ENCODE peak calls at places on chromosomes 1 and 21, in five cellular contexts. Z is stomach, R is suprapubic skin, G is body of pancreas, T is A549. K is an unnamed sample.

GRCh38 chr1:232463226-232463625 is 166.7 kb downstream of the SIPA1L2 start:
- DNase-seq in R (no peak), T (no peak), Z (no peak), G (no peak), K (no peak)

GRCh38 chr1:111097356-111098099 is 42.4 kb downstream of the DRAM2 start:
- DNase-seq in R (no peak), Z (no peak), G (no peak), T (no peak), K (no peak)

GRCh38 chr1:118185083-118185899 is at the start of gene SPAG17:
- DNase-seq in T (peak; percentile 4), Z (peak; percentile 72), G (peak; percentile 89), R (peak; percentile 82), K (peak; percentile 76)

GRCh38 chr1:232767381-232768074 is 37.7 kb upstream of the MAP10 start:
- DNase-seq in R (peak; percentile 84), Z (peak; percentile 49), T (peak; percentile 52), G (peak; percentile 10), K (peak; percentile 57)

GRCh38 chr21:45366931-45367401 is 38.0 kb upstream of the COL18A1 start:
- DNase-seq in G (peak; percentile 58), Z (peak; percentile 50), R (no peak), T (peak; percentile 76), K (peak; percentile 83)

GRCh38 chr1:169491845-169492281 is 6.1 kb upstream of the SLC19A2 start:
- DNase-seq in Z (no peak), G (no peak), T (no peak), R (no peak), K (no peak)

GRCh38 chr1:221303623-221304022 is 424.4 kb downstream of the HLX start:
- DNase-seq in R (no peak), Z (no peak), G (no peak), T (no peak), K (no peak)

GRCh38 chr1:197184190-197184589 is 37.7 kb upstream of the ASPM start:
- DNase-seq in G (no peak), T (no peak), R (no peak), Z (no peak), K (no peak)

GRCh38 chr1:209542585-209542984 is 40.9 kb upstream of the CAMK1G start:
- DNase-seq in R (no peak), G (no peak), T (no peak), Z (no peak), K (no peak)

GRCh38 chr1:244082969-244083368 is 31.9 kb downstream of the ZBTB18 start:
- DNase-seq in Z (no peak), R (peak; percentile 34), T (no peak), G (no peak), K (no peak)

GRCh38 chr1:17339521-17339920 is 31.5 kb downstream of the PADI4 start:
- DNase-seq in T (no peak), R (no peak), Z (no peak), G (no peak), K (no peak)

GRCh38 chr1:54811066-54811465 is 9.9 kb upstream of the TTC22 start:
- DNase-seq in G (no peak), R (peak; percentile 26), Z (peak; percentile 13), T (no peak), K (no peak)

GRCh38 chr1:28887835-28888682 is 26.3 kb upstream of the EPB41 start:
- DNase-seq in R (no peak), T (no peak), Z (peak; percentile 44), G (peak; percentile 71), K (peak; percentile 73)

GRCh38 chr1:67583462-67583950 is 101.5 kb upstream of the GADD45A start:
- DNase-seq in T (no peak), G (no peak), R (no peak), Z (no peak), K (no peak)

GRCh38 chr1:230350208-230350921 is 75.8 kb downstream of the PGBD5 start:
- DNase-seq in T (no peak), R (no peak), Z (no peak), G (no peak), K (no peak)

GRCh38 chr21:38806942-38807284 is 1.2 kb downstream of the ETS2 start:
- DNase-seq in R (no peak), T (no peak), Z (no peak), G (no peak), K (no peak)

GRCh38 chr21:29477347-29477746 is 178.6 kb downstream of the BACH1 start:
- DNase-seq in G (peak; percentile 43), Z (no peak), R (no peak), T (no peak), K (no peak)

GRCh38 chr1:196382383-196382782 is 225.9 kb downstream of the KCNT2 start:
- DNase-seq in Z (no peak), R (no peak), G (no peak), T (no peak), K (no peak)

GRCh38 chr1:53601031-53601745 is 137.8 kb downstream of the GLIS1 start:
- DNase-seq in R (no peak), Z (no peak), T (no peak), G (no peak), K (no peak)

GRCh38 chr1:24557711-24558121 is 1.8 kb downstream of the NCMAP start:
- DNase-seq in G (peak; percentile 82), Z (peak; percentile 49), T (no peak), R (no peak), K (no peak)

GRCh38 chr1:17168480-17168878 is 36.4 kb upstream of the PADI1 start:
- DNase-seq in Z (no peak), R (no peak), G (no peak), T (no peak), K (no peak)

GRCh38 chr1:32345289-32345827 is 9.3 kb upstream of the MARCKSL1 start:
- DNase-seq in T (no peak), G (peak; percentile 74), Z (peak; percentile 52), R (no peak), K (no peak)

GRCh38 chr1:224632921-224633321 is 16.8 kb downstream of the CNIH3 start:
- DNase-seq in T (no peak), Z (no peak), R (no peak), G (no peak), K (no peak)

GRCh38 chr1:236765831-236766230 is 29.3 kb upstream of the MTR start:
- DNase-seq in T (no peak), G (no peak), R (no peak), Z (no peak), K (no peak)
- H3K4me3 ChIP-seq in T (no peak overlapping the region), G (no peak overlapping the region), R (no peak overlapping the region), Z (no peak overlapping the region), K (no peak overlapping the region)

DNA sequence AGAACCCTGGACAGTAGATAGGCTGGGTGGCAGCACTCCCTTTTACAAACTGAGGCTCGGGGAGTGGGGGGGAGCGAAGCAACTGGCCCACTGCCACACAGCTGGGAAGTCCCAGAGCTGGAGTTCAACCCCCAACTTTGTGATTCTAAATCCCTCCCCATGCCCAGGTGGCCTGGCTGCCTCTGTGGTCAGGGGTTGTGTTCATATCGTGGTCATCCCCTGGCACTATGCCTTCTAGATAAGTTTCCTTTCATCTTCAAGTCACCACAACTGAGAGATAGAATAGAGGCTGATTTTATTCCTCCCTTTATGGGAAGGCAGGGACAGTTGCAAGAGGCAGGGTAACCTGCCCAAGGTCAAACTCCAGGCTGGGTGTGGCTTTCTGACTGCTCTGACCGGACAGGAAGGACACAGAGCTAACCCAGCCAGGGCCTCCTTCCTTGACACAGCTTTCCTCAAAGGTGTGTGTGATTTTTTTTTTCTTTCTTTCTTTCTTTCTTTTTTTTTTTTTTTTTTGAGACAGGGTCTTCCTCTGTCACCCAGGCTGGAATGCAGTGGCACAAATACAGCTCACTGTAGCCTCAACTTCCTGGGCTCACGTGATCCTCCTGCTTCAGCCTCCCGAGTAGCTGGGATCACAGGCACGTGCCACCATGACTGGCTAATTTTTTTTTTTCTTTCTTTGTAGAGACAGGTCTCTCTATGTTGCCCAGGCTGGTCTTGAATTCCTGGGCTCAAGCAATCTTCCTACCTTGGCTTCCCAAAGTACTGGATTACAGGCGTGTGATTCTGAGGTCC is 18.4 kb upstream of the TNFRSF1B start:
- DNase-seq in R (no peak), G (no peak), T (no peak), Z (peak; percentile 69), K (no peak)
- TF ChIP-seq POLR2A in R (no peak), G (no peak), T (no peak), Z (no peak), K (no peak)

GRCh38 chr1:59497616-59498015 is 200.7 kb downstream of the FGGY start:
- DNase-seq in T (no peak), Z (no peak), G (no peak), R (no peak), K (no peak)

GRCh38 chr1:59499956-59500569 is 203.2 kb downstream of the FGGY start:
- DNase-seq in T (no peak), R (no peak), Z (no peak), G (no peak), K (no peak)

GRCh38 chr1:59500970-59501742 is 204.3 kb downstream of the FGGY start:
- DNase-seq in T (no peak), Z (no peak), R (no peak), G (no peak), K (peak; percentile 47)

GRCh38 chr1:59498640-59499039 is 201.7 kb downstream of the FGGY start:
- DNase-seq in Z (no peak), R (no peak), T (no peak), G (no peak), K (no peak)

DNA sequence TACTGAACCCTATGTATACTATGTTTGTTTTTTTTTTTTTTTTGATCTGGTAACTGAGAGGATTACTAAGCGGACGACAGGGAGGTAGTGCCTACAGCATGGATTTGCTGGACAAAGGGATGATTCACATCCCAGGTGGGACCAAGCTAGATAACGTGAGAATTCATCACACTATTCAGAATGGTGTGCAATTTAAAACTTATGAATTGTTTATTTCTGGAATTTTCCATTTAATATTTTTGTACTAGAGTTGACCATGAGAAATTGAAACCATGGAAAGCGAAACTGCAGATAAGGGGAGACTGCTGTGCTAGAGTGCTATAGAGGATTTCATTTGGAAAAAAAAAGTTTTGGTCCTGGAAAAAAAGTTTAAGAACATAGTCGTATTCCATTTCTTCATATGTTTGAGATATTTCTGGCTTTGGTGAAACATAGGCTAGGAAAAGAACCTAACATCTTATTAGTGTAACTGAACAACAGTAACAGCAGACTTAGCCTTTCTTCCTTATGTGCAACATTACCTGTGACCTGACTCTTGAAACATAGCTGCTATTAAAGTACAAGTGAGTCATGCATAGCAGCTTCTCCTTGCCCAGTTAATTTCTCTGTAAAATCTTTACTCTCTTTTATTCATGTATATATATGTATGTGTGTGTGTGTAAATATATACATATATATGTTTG is 202.5 kb downstream of the FGGY start:
- DNase-seq in T (no peak), G (no peak), Z (no peak), R (no peak), K (no peak)
- H3K4me3 ChIP-seq in T (no peak overlapping the region), G (no peak overlapping the region), Z (no peak overlapping the region), R (no peak overlapping the region), K (no peak overlapping the region)

DNA sequence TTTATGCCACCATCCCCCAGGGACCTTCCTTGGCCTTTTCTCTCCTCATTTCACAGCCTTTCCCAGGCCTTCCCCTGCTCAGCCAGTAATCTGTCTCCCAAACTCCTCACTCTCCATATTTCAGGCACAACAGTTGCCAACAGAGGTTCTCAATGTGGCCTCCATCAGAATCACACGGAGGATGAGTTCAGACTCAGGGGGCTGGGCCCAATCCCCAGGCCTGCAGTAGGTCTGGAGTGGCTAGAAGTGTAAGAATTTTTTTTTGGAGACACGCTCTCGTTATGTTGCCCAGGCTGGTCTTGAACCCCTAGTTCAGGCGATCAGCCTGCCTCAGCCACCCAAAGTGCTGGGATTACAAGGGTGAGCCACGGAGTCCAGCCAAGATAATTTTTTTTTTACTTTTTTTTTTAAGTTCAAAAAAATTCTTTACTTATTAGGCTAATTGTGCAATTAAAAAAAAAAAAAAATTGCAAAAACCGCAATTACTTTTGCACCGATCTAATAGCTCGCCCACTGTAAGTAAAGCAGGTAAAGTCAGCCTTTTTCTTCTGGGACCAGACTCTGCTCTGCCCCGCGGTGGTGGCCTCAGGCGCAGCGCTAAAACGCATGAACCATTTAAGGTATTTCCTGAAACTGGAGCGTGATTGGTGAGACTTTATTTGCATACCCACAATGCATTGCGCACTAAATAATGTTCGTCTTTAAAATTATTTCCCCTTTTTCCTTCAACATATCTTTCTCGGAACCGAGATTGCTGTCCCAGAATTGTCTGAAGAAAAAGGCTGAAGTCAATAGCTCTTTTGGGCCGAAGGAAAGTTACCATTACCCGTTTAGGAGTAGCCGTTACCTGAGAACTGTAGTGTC is 18.7 kb downstream of the KIAA2013 start:
- DNase-seq in G (peak; percentile 96), R (peak; percentile 95), T (peak; percentile 79), Z (peak; percentile 92), K (peak; percentile 94)
- TF ChIP-seq POLR2A in G (no peak), R (no peak), T (no peak), Z (no peak), K (no peak)